ENCODE peak calls at places on chromosomes 5 and 9, in six cellular contexts. Z, X, N, H, F and J are unnamed samples.

GRCh38 chr5:81552844-81553569 is 159.1 kb upstream of the ACOT12 start:
- DNase-seq in F (no peak), N (no peak), Z (no peak), X (no peak), H (no peak), J (no peak)

GRCh38 chr5:177035982-177036381 is 13.5 kb downstream of the ZNF346 start:
- DNase-seq in Z (no peak), F (no peak), N (no peak), H (no peak), X (no peak), J (no peak)

GRCh38 chr9:385818-386398 is 171.2 kb downstream of the DOCK8 start:
- DNase-seq in N (peak; percentile 74), Z (peak; percentile 78), X (no peak), F (peak; percentile 71), H (peak; percentile 60), J (peak; percentile 33)

GRCh38 chr9:4359016-4359415 is 59.1 kb upstream of the GLIS3 start:
- DNase-seq in H (no peak), N (no peak), Z (no peak), X (no peak), F (no peak), J (no peak)

GRCh38 chr5:1703352-1704050 is 96.1 kb downstream of the MRPL36 start:
- DNase-seq in X (no peak), N (no peak), F (no peak), H (no peak), Z (no peak), J (peak; percentile 60)

GRCh38 chr5:67182406-67182805 is 14.2 kb downstream of the CD180 start:
- DNase-seq in X (peak; percentile 75), F (peak; percentile 12), H (peak; percentile 44), N (peak; percentile 78), Z (peak; percentile 25), J (peak; percentile 89)

GRCh38 chr5:160312139-160312959 is at the start of gene CCNJL:
- DNase-seq in H (peak; percentile 57), Z (peak; percentile 84), F (peak; percentile 62), X (peak; percentile 71), N (peak; percentile 71), J (no peak)

GRCh38 chr5:172758077-172758835 is 12.7 kb downstream of the DUSP1 start:
- DNase-seq in N (no peak), X (no peak), Z (no peak), F (peak; percentile 95), H (peak; percentile 78), J (peak; percentile 86)

GRCh38 chr5:156824800-156825199 is 25.3 kb upstream of the PPP1R2B start:
- DNase-seq in H (peak; percentile 20), F (peak; percentile 75), N (peak; percentile 18), Z (peak; percentile 2), X (no peak), J (no peak)

GRCh38 chr5:180206993-180207392 is 2.0 kb downstream of the RASGEF1C start:
- DNase-seq in H (no peak), F (no peak), N (no peak), X (no peak), Z (no peak), J (no peak)

GRCh38 chr9:17742065-17742464 is 163.2 kb downstream of the SH3GL2 start:
- DNase-seq in H (no peak), N (no peak), F (peak; percentile 8), Z (no peak), X (no peak), J (no peak)

GRCh38 chr5:87020099-87020934 is 247.4 kb upstream of the RASA1 start:
- DNase-seq in F (no peak), X (peak; percentile 53), Z (peak; percentile 31), H (peak; percentile 42), N (peak; percentile 37), J (peak; percentile 28)

GRCh38 chr5:51821697-51822096 is 438.4 kb downstream of the ISL1 start:
- DNase-seq in X (no peak), N (no peak), Z (no peak), F (no peak), H (no peak), J (no peak)

GRCh38 chr5:74209566-74209965 is 431.0 kb downstream of the ENC1 start:
- DNase-seq in N (no peak), H (no peak), F (no peak), X (no peak), Z (no peak), J (no peak)

GRCh38 chr9:73152953-73153352 is 1.3 kb downstream of the ANXA1 start:
- DNase-seq in F (no peak), X (no peak), N (no peak), Z (peak; percentile 71), H (no peak), J (no peak)

GRCh38 chr5:176606032-176606431 is 3.9 kb downstream of the GPRIN1 start:
- DNase-seq in H (no peak), N (no peak), F (no peak), Z (no peak), X (no peak), J (no peak)

GRCh38 chr5:138953370-138954256 is 78.5 kb upstream of the LRRTM2 start:
- DNase-seq in H (peak; percentile 94), F (no peak), Z (peak; percentile 89), X (peak; percentile 97), N (peak; percentile 92), J (peak; percentile 85)

GRCh38 chr5:27963050-27963783 is 924.8 kb upstream of the CDH9 start:
- DNase-seq in X (no peak), Z (peak; percentile 9), F (no peak), H (no peak), N (no peak), J (peak; percentile 74)

GRCh38 chr5:175658299-175659145 is 651 bp downstream of the HRH2 start:
- DNase-seq in N (no peak), X (no peak), H (no peak), F (no peak), Z (peak; percentile 72), J (no peak)

GRCh38 chr9:93902051-93902779 is 52.9 kb downstream of the BARX1 start:
- DNase-seq in F (no peak), X (no peak), Z (no peak), H (no peak), N (no peak), J (no peak)

GRCh38 chr9:137464291-137464999 is 5.3 kb upstream of the NSMF start:
- DNase-seq in H (no peak), Z (no peak), X (peak; percentile 23), N (no peak), F (no peak), J (peak; percentile 86)

GRCh38 chr9:90950600-90950999 is 149.0 kb downstream of the SYK start:
- DNase-seq in X (no peak), H (no peak), F (no peak), Z (no peak), N (no peak), J (no peak)

GRCh38 chr5:139301766-139302499 is 8.4 kb downstream of the MATR3 start:
- DNase-seq in N (no peak), X (no peak), F (no peak), Z (no peak), H (no peak), J (no peak)

GRCh38 chr9:31587176-31587575 is 797.3 kb upstream of the ACO1 start:
- DNase-seq in N (no peak), Z (no peak), X (no peak), H (no peak), F (no peak), J (no peak)

GRCh38 chr5:91361055-91361701 is 21.9 kb downstream of the ARRDC3 start:
- DNase-seq in N (no peak), F (no peak), H (no peak), Z (peak; percentile 30), X (no peak), J (no peak)

GRCh38 chr9:74951725-74952151 is 974 bp downstream of the C9orf40 start:
- DNase-seq in N (peak; percentile 34), X (peak; percentile 53), Z (peak; percentile 46), F (peak; percentile 43), H (peak; percentile 54), J (peak; percentile 91)
- TF ChIP-seq POLR2A in N (no peak), X (no peak), Z (no peak), F (no peak), H (no peak), J (no peak)

GRCh38 chr5:123093279-123094226 is 4.5 kb downstream of the PRDM6 start:
- DNase-seq in F (no peak), X (no peak), N (no peak), Z (no peak), H (no peak), J (no peak)

GRCh38 chr5:123094227-123094918 is 5.3 kb downstream of the PRDM6 start:
- DNase-seq in H (no peak), F (no peak), Z (no peak), N (no peak), X (no peak), J (no peak)

GRCh38 chr5:123091988-123092583 is 3.0 kb downstream of the PRDM6 start:
- DNase-seq in N (no peak), X (no peak), F (no peak), Z (no peak), H (no peak), J (no peak)

GRCh38 chr5:123091258-123091987 is 2.4 kb downstream of the PRDM6 start:
- DNase-seq in X (no peak), H (no peak), N (no peak), Z (no peak), F (no peak), J (no peak)

DNA sequence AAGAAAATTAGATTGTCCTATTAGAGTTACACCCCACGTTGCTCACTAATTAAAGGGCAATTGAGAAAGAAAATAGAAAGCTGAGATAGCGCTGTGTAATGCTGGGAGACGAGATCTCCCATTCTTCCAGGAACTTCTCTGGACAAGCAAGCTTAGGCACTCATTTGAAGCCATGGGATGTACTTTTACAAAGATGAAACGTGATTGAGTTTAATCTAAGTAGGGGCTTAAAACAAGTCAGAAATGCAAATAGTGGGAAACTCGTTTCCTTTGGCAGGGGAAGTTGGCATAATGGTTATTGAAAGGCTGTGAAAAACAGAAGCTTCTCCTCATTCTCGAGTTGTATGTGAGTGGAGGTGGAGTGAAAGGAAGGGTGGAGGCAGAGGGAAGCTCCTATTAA is 3.7 kb downstream of the PRDM6 start:
- DNase-seq in N (no peak), F (no peak), Z (no peak), X (no peak), H (no peak), J (no peak)
- H3K4me3 ChIP-seq in N (no peak overlapping the region), F (no peak overlapping the region), Z (no peak overlapping the region), X (no peak overlapping the region), H (no peak overlapping the region), J (no peak overlapping the region)

DNA sequence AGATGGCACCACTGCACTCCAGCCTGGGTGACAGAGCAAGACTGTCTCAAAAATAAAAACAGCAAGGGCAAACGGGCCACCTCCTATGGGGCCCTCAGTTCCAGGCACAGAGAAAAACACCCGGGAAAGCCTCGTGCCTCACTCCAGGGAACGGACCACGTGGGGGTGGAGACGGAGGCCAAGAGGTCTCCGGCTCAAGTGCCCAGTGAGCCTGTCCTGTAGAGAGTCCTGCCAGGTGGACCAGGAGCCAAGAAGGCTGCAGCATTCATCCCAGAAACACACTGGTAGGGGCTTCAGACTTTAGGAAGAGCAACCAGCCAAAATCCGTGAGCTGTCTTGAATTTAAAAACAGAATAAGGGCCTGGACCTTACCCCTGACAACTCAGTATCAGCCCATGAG is 63.8 kb downstream of the C5orf15 start:
- DNase-seq in X (no peak), Z (no peak), N (no peak), F (no peak), H (no peak), J (no peak)
- TF ChIP-seq POLR2A in X (no peak), Z (no peak), N (no peak), F (no peak), H (no peak), J (no peak)

DNA sequence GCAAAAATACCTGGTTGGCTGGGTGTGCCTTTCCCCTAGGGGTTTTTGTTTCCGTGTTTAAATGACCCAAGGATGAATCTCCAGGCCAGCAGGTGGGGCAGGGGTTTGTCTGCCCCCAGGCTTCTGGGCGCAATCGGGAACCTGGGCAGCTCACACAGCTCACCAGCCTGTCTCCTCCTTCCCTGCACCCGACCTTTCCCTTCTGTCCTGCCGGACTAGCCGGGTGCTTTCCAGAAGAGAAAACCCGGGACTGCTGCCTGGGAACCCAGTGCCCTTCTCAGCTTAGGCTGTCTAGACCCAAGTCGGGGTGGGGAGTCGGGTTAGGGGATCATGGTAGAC is 84.3 kb downstream of the DAB2IP start:
- DNase-seq in Z (no peak), H (no peak), N (peak; percentile 38), F (peak; percentile 12), X (no peak), J (no peak)
- H3K4me3 ChIP-seq in Z (no peak overlapping the region), H (no peak overlapping the region), N (peak overlapping the region; percentile 56), F (peak overlapping the region; percentile 34), X (peak overlapping the region; percentile 70), J (no peak overlapping the region)